ENCODE peak calls at places on chromosomes 3 and 15, in seven cellular contexts. One of them, this sample, is unnamed.

GRCh38 chr3:195147649-195148121 is 123.3 kb downstream of the XXYLT1 start:
- DNase-seq in KG1: peak
- DNase-seq in LoVo: no peak
- DNase-seq in NCI-H1694: no peak
- DNase-seq in RWPE1: no peak
- DNase-seq in NCI-H2171 treated with DMSO at 0.1 percent for 48 hours: no peak
- DNase-seq in NCI-H774: no peak
- DNase-seq in this sample: no peak

GRCh38 chr3:9787714-9788113 is 4.6 kb downstream of the TADA3 start:
- DNase-seq in NCI-H774: no peak
- DNase-seq in NCI-H2171 treated with DMSO at 0.1 percent for 48 hours: no peak
- DNase-seq in LoVo: no peak
- DNase-seq in NCI-H1694: no peak
- DNase-seq in KG1: no peak
- DNase-seq in RWPE1: no peak
- DNase-seq in this sample: no peak

GRCh38 chr15:39565851-39566250 is 15.0 kb upstream of the THBS1 start:
- DNase-seq in RWPE1: no peak
- DNase-seq in NCI-H1694: no peak
- DNase-seq in NCI-H2171 treated with DMSO at 0.1 percent for 48 hours: no peak
- DNase-seq in NCI-H774: no peak
- DNase-seq in LoVo: no peak
- DNase-seq in KG1: no peak
- DNase-seq in this sample: no peak

GRCh38 chr15:100661161-100661560 is 58.8 kb downstream of the ASB7 start:
- DNase-seq in NCI-H1694: no peak
- DNase-seq in RWPE1: no peak
- DNase-seq in NCI-H2171 treated with DMSO at 0.1 percent for 48 hours: no peak
- DNase-seq in KG1: no peak
- DNase-seq in LoVo: no peak
- DNase-seq in NCI-H774: no peak
- DNase-seq in this sample: peak

GRCh38 chr3:184015381-184016019 is 2.2 kb downstream of the ABCC5 start:
- DNase-seq in NCI-H1694: peak
- DNase-seq in LoVo: no peak
- DNase-seq in NCI-H774: peak
- DNase-seq in RWPE1: no peak
- DNase-seq in NCI-H2171 treated with DMSO at 0.1 percent for 48 hours: peak
- DNase-seq in KG1: no peak
- DNase-seq in this sample: peak

GRCh38 chr3:127628788-127629456 is at the start of gene PODXL2:
- DNase-seq in NCI-H1694: no peak
- DNase-seq in NCI-H2171 treated with DMSO at 0.1 percent for 48 hours: peak
- DNase-seq in LoVo: peak
- DNase-seq in KG1: no peak
- DNase-seq in RWPE1: peak
- DNase-seq in NCI-H774: peak
- DNase-seq in this sample: no peak

GRCh38 chr15:89836255-89837133 is 21.8 kb upstream of the ANPEP start:
- DNase-seq in RWPE1: peak
- DNase-seq in KG1: no peak
- DNase-seq in LoVo: no peak
- DNase-seq in NCI-H1694: no peak
- DNase-seq in NCI-H2171 treated with DMSO at 0.1 percent for 48 hours: no peak
- DNase-seq in NCI-H774: no peak
- DNase-seq in this sample: no peak

GRCh38 chr15:85335193-85335939 is 45.0 kb upstream of the AKAP13 start:
- DNase-seq in NCI-H774: no peak
- DNase-seq in NCI-H2171 treated with DMSO at 0.1 percent for 48 hours: no peak
- DNase-seq in NCI-H1694: no peak
- DNase-seq in KG1: no peak
- DNase-seq in LoVo: peak
- DNase-seq in RWPE1: no peak
- DNase-seq in this sample: no peak

GRCh38 chr3:53708001-53708621 is 138.1 kb downstream of the CHDH start:
- DNase-seq in LoVo: no peak
- DNase-seq in NCI-H774: peak
- DNase-seq in NCI-H1694: no peak
- DNase-seq in KG1: no peak
- DNase-seq in RWPE1: no peak
- DNase-seq in NCI-H2171 treated with DMSO at 0.1 percent for 48 hours: no peak
- DNase-seq in this sample: no peak

GRCh38 chr3:177982034-177982433 is 554.2 kb upstream of the KCNMB2 start:
- DNase-seq in NCI-H774: no peak
- DNase-seq in NCI-H1694: no peak
- DNase-seq in LoVo: no peak
- DNase-seq in NCI-H2171 treated with DMSO at 0.1 percent for 48 hours: no peak
- DNase-seq in RWPE1: no peak
- DNase-seq in KG1: no peak
- DNase-seq in this sample: no peak

GRCh38 chr15:27324871-27325270 is 353.9 kb downstream of the GABRG3 start:
- DNase-seq in RWPE1: no peak
- DNase-seq in NCI-H2171 treated with DMSO at 0.1 percent for 48 hours: no peak
- DNase-seq in LoVo: no peak
- DNase-seq in NCI-H1694: no peak
- DNase-seq in NCI-H774: no peak
- DNase-seq in KG1: no peak
- DNase-seq in this sample: no peak

GRCh38 chr15:69497076-69497475 is 44.5 kb downstream of the RPLP1 start:
- DNase-seq in NCI-H774: no peak
- DNase-seq in LoVo: no peak
- DNase-seq in NCI-H1694: no peak
- DNase-seq in NCI-H2171 treated with DMSO at 0.1 percent for 48 hours: no peak
- DNase-seq in RWPE1: no peak
- DNase-seq in KG1: no peak
- DNase-seq in this sample: no peak

GRCh38 chr3:33777996-33778395 is 20.4 kb upstream of the PDCD6IP start:
- DNase-seq in NCI-H1694: no peak
- DNase-seq in NCI-H774: no peak
- DNase-seq in KG1: no peak
- DNase-seq in RWPE1: no peak
- DNase-seq in NCI-H2171 treated with DMSO at 0.1 percent for 48 hours: no peak
- DNase-seq in LoVo: no peak
- DNase-seq in this sample: no peak

GRCh38 chr15:58987036-58987435 is 427 bp upstream of the RNF111 start:
- DNase-seq in NCI-H2171 treated with DMSO at 0.1 percent for 48 hours: peak
- DNase-seq in NCI-H774: no peak
- DNase-seq in NCI-H1694: no peak
- DNase-seq in LoVo: peak
- DNase-seq in KG1: no peak
- DNase-seq in RWPE1: no peak
- DNase-seq in this sample: no peak

GRCh38 chr3:138230525-138230924 is 43.4 kb downstream of the ARMC8 start:
- DNase-seq in NCI-H774: no peak
- DNase-seq in NCI-H1694: no peak
- DNase-seq in RWPE1: no peak
- DNase-seq in KG1: no peak
- DNase-seq in LoVo: no peak
- DNase-seq in NCI-H2171 treated with DMSO at 0.1 percent for 48 hours: no peak
- DNase-seq in this sample: no peak

GRCh38 chr3:36710606-36711005 is 53.7 kb downstream of the DCLK3 start:
- DNase-seq in KG1: no peak
- DNase-seq in LoVo: no peak
- DNase-seq in NCI-H2171 treated with DMSO at 0.1 percent for 48 hours: no peak
- DNase-seq in RWPE1: no peak
- DNase-seq in NCI-H774: no peak
- DNase-seq in NCI-H1694: no peak
- DNase-seq in this sample: no peak

This sample was measured in NCI-H446.